ENCODE peak calls at places on chromosome 10, in ten cellular contexts. Z, W, U, R, M, Y, L, E, T and G are unnamed samples.
A peak's percentile ranks its signal among the peaks of the same experiment; 100 is the strongest.

GRCh38 chr10:122083478-122084025 is 94.6 kb downstream of the TACC2 start:
- DNase-seq in Z (no peak), W (no peak), U (no peak), R (no peak), M (no peak), Y (no peak), L (no peak), E (no peak), T (no peak), G (no peak)

GRCh38 chr10:105797234-105797890 is 1156.3 kb downstream of the SORCS3 start:
- DNase-seq in Z (no peak), W (no peak), U (no peak), R (peak; percentile 33), M (no peak), Y (peak; percentile 78), L (peak; percentile 34), E (no peak), T (peak; percentile 34), G (no peak)

GRCh38 chr10:130017010-130017630 is 53.0 kb upstream of the EBF3 start:
- DNase-seq in Z (no peak), W (no peak), U (no peak), R (no peak), M (no peak), Y (no peak), L (no peak), E (no peak), T (no peak), G (no peak)

GRCh38 chr10:58797356-58797755 is 284.7 kb downstream of the BICC1 start:
- DNase-seq in Z (no peak), W (no peak), U (no peak), R (no peak), M (no peak), Y (peak; percentile 34), L (no peak), E (no peak), T (no peak), G (no peak)

GRCh38 chr10:61135276-61135721 is 191.3 kb upstream of the RHOBTB1 start:
- DNase-seq in Z (no peak), W (no peak), U (no peak), R (no peak), M (no peak), Y (no peak), L (no peak), E (no peak), T (no peak), G (no peak)

GRCh38 chr10:87657370-87657769 is 2.3 kb upstream of the PAPSS2 start:
- DNase-seq in Z (no peak), W (no peak), U (no peak), R (peak; percentile 91), M (no peak), Y (no peak), L (peak; percentile 82), E (no peak), T (no peak), G (no peak)

GRCh38 chr10:12334186-12334530 is 15.2 kb upstream of the CAMK1D start:
- DNase-seq in Z (no peak), W (no peak), U (no peak), R (no peak), M (no peak), Y (no peak), L (no peak), E (no peak), T (no peak), G (no peak)

GRCh38 chr10:3046210-3046779 is 21.1 kb upstream of the PFKP start:
- DNase-seq in Z (no peak), W (no peak), U (peak; percentile 70), R (no peak), M (no peak), Y (no peak), L (no peak), E (no peak), T (no peak), G (no peak)

GRCh38 chr10:5234106-5234877 is 37.7 kb downstream of the AKR1C4 start:
- DNase-seq in Z (no peak), W (no peak), U (no peak), R (peak; percentile 91), M (no peak), Y (peak; percentile 96), L (no peak), E (peak; percentile 69), T (no peak), G (no peak)

GRCh38 chr10:73743327-73743904 is 756 bp upstream of the SEC24C start:
- DNase-seq in Z (no peak), W (no peak), U (no peak), R (no peak), M (no peak), Y (no peak), L (no peak), E (no peak), T (no peak), G (no peak)

GRCh38 chr10:114471906-114472873 is 67.9 kb upstream of the AFAP1L2 start:
- DNase-seq in Z (no peak), W (no peak), U (peak; percentile 46), R (no peak), M (no peak), Y (no peak), L (no peak), E (no peak), T (no peak), G (no peak)

GRCh38 chr10:15626937-15627336 is 92.8 kb downstream of the ITGA8 start:
- DNase-seq in Z (no peak), W (no peak), U (no peak), R (no peak), M (no peak), Y (no peak), L (no peak), E (no peak), T (no peak), G (no peak)

GRCh38 chr10:9305018-9305655 is 1250.6 kb downstream of the GATA3 start:
- DNase-seq in Z (no peak), W (no peak), U (no peak), R (peak; percentile 45), M (no peak), Y (peak; percentile 33), L (peak; percentile 33), E (no peak), T (peak; percentile 11), G (no peak)

GRCh38 chr10:93854985-93855384 is 38.8 kb upstream of the SLC35G1 start:
- DNase-seq in Z (no peak), W (no peak), U (no peak), R (peak; percentile 6), M (no peak), Y (no peak), L (no peak), E (no peak), T (no peak), G (no peak)

GRCh38 chr10:6171891-6172354 is 30.8 kb upstream of the PFKFB3 start:
- DNase-seq in Z (no peak), W (peak; percentile 80), U (no peak), R (peak; percentile 92), M (no peak), Y (no peak), L (no peak), E (peak; percentile 46), T (no peak), G (peak; percentile 38)

GRCh38 chr10:3106908-3107425 is 39.6 kb downstream of the PFKP start:
- DNase-seq in Z (no peak), W (peak; percentile 52), U (no peak), R (peak; percentile 52), M (no peak), Y (no peak), L (no peak), E (no peak), T (no peak), G (no peak)

GRCh38 chr10:106682175-106682574 is 482.3 kb downstream of the SORCS1 start:
- DNase-seq in Z (no peak), W (no peak), U (no peak), R (peak; percentile 8), M (no peak), Y (peak; percentile 31), L (no peak), E (no peak), T (no peak), G (no peak)

GRCh38 chr10:43402880-43403452 is 6.0 kb downstream of the HNRNPF start:
- DNase-seq in Z (no peak), W (no peak), U (no peak), R (no peak), M (no peak), Y (no peak), L (no peak), E (no peak), T (no peak), G (no peak)

GRCh38 chr10:103739039-103739764 is 116.2 kb downstream of the SH3PXD2A start:
- DNase-seq in Z (no peak), W (no peak), U (no peak), R (peak; percentile 88), M (no peak), Y (peak; percentile 60), L (peak; percentile 69), E (no peak), T (no peak), G (peak; percentile 29)

GRCh38 chr10:132292287-132292971 is 15.3 kb downstream of the STK32C start:
- DNase-seq in Z (no peak), W (no peak), U (no peak), R (no peak), M (no peak), Y (no peak), L (no peak), E (no peak), T (no peak), G (no peak)

GRCh38 chr10:110353244-110354119 is 48.8 kb upstream of the SMNDC1 start:
- DNase-seq in Z (peak; percentile 26), W (no peak), U (no peak), R (peak; percentile 83), M (no peak), Y (peak; percentile 63), L (peak; percentile 82), E (no peak), T (no peak), G (no peak)

GRCh38 chr10:79445217-79445707 is at the start of gene ZCCHC24:
- DNase-seq in Z (no peak), W (peak; percentile 90), U (no peak), R (peak; percentile 36), M (peak; percentile 34), Y (peak; percentile 46), L (no peak), E (peak; percentile 65), T (peak; percentile 55), G (no peak)

GRCh38 chr10:125691160-125691981 is 8.4 kb upstream of the TEX36 start:
- DNase-seq in Z (no peak), W (no peak), U (peak; percentile 53), R (no peak), M (no peak), Y (no peak), L (peak; percentile 69), E (no peak), T (no peak), G (no peak)

GRCh38 chr10:129971381-129972144 is 7.5 kb upstream of the EBF3 start:
- DNase-seq in Z (no peak), W (no peak), U (no peak), R (peak; percentile 65), M (no peak), Y (no peak), L (peak; percentile 52), E (peak; percentile 45), T (peak; percentile 89), G (no peak)

GRCh38 chr10:78283069-78283682 is 249.5 kb downstream of the RPS24 start:
- DNase-seq in Z (no peak), W (no peak), U (no peak), R (no peak), M (no peak), Y (no peak), L (no peak), E (no peak), T (no peak), G (no peak)

GRCh38 chr10:32972454-32972853 is 14.4 kb upstream of the ITGB1 start:
- DNase-seq in Z (no peak), W (no peak), U (no peak), R (no peak), M (no peak), Y (no peak), L (peak; percentile 61), E (no peak), T (no peak), G (no peak)

GRCh38 chr10:18140149-18140956 is at the start of gene CACNB2:
- DNase-seq in Z (no peak), W (peak; percentile 69), U (no peak), R (peak; percentile 57), M (no peak), Y (peak; percentile 53), L (peak; percentile 14), E (no peak), T (peak; percentile 55), G (no peak)

GRCh38 chr10:79229081-79229541 is 118.2 kb upstream of the PPIF start:
- DNase-seq in Z (no peak), W (no peak), U (no peak), R (no peak), M (no peak), Y (no peak), L (no peak), E (no peak), T (no peak), G (no peak)